ENCODE peak calls at places on chromosomes 5 and 9, in eight cellular contexts. One of them, this sample, is unnamed.

GRCh38 chr5:1821862-1822261 is 20.7 kb downstream of the NDUFS6 start:
- DNase-seq in GM12878: no peak
- DNase-seq in transverse colon: no peak
- DNase-seq in GM12892: no peak
- DNase-seq in HepG2: no peak
- DNase-seq in stomach: no peak
- DNase-seq in breast epithelium: no peak
- DNase-seq in prostate gland: no peak
- DNase-seq in this sample: no peak

GRCh38 chr5:23450187-23450586 is 57.2 kb upstream of the PRDM9 start:
- DNase-seq in GM12878: no peak
- DNase-seq in transverse colon: no peak
- DNase-seq in GM12892: no peak
- DNase-seq in HepG2: no peak
- DNase-seq in stomach: no peak
- DNase-seq in breast epithelium: no peak
- DNase-seq in prostate gland: no peak
- DNase-seq in this sample: no peak

GRCh38 chr5:15037247-15037908 is 165.8 kb upstream of the ANKH start:
- DNase-seq in GM12878: no peak
- DNase-seq in transverse colon: no peak
- DNase-seq in GM12892: no peak
- DNase-seq in HepG2: no peak
- DNase-seq in stomach: no peak
- DNase-seq in breast epithelium: no peak
- DNase-seq in prostate gland: no peak
- DNase-seq in this sample: no peak

GRCh38 chr9:27675354-27675753 is 102.1 kb upstream of the C9orf72 start:
- DNase-seq in GM12878: no peak
- DNase-seq in transverse colon: no peak
- DNase-seq in GM12892: no peak
- DNase-seq in HepG2: no peak
- DNase-seq in stomach: no peak
- DNase-seq in breast epithelium: no peak
- DNase-seq in prostate gland: no peak
- DNase-seq in this sample: no peak

GRCh38 chr9:69573666-69574456 is 98.3 kb downstream of the APBA1 start:
- DNase-seq in GM12878: no peak
- DNase-seq in transverse colon: no peak
- DNase-seq in GM12892: no peak
- DNase-seq in HepG2: no peak
- DNase-seq in stomach: no peak
- DNase-seq in breast epithelium: no peak
- DNase-seq in prostate gland: no peak
- DNase-seq in this sample: no peak

GRCh38 chr5:146345578-146346366 is 7.1 kb downstream of the POU4F3 start:
- DNase-seq in GM12878: no peak
- DNase-seq in transverse colon: no peak
- DNase-seq in GM12892: no peak
- DNase-seq in HepG2: no peak
- DNase-seq in stomach: no peak
- DNase-seq in breast epithelium: no peak
- DNase-seq in prostate gland: no peak
- DNase-seq in this sample: no peak

GRCh38 chr5:87069311-87069710 is 198.4 kb upstream of the RASA1 start:
- DNase-seq in GM12878: no peak
- DNase-seq in transverse colon: no peak
- DNase-seq in GM12892: no peak
- DNase-seq in HepG2: no peak
- DNase-seq in stomach: no peak
- DNase-seq in breast epithelium: no peak
- DNase-seq in prostate gland: no peak
- DNase-seq in this sample: no peak

GRCh38 chr5:132746592-132747063 is 598 bp upstream of the CCNI2 start:
- DNase-seq in GM12878: no peak
- DNase-seq in transverse colon: peak
- DNase-seq in GM12892: no peak
- DNase-seq in HepG2: no peak
- DNase-seq in stomach: peak
- DNase-seq in breast epithelium: no peak
- DNase-seq in prostate gland: peak
- DNase-seq in this sample: no peak

GRCh38 chr5:140420226-140420570 is 18.6 kb downstream of the ANKHD1 start:
- DNase-seq in GM12878: no peak
- DNase-seq in transverse colon: no peak
- DNase-seq in GM12892: no peak
- DNase-seq in HepG2: no peak
- DNase-seq in stomach: no peak
- DNase-seq in breast epithelium: no peak
- DNase-seq in prostate gland: no peak
- DNase-seq in this sample: no peak

GRCh38 chr9:93824386-93825294 is 130.5 kb downstream of the BARX1 start:
- DNase-seq in GM12878: no peak
- DNase-seq in transverse colon: no peak
- DNase-seq in GM12892: no peak
- DNase-seq in HepG2: no peak
- DNase-seq in stomach: no peak
- DNase-seq in breast epithelium: no peak
- DNase-seq in prostate gland: no peak
- DNase-seq in this sample: no peak

GRCh38 chr5:172766287-172767104 is 4.5 kb downstream of the DUSP1 start:
- DNase-seq in GM12878: no peak
- DNase-seq in transverse colon: peak
- DNase-seq in GM12892: no peak
- DNase-seq in HepG2: peak
- DNase-seq in stomach: peak
- DNase-seq in breast epithelium: peak
- DNase-seq in prostate gland: peak
- DNase-seq in this sample: no peak

GRCh38 chr5:9653811-9654210 is 23.7 kb upstream of the TAS2R1 start:
- DNase-seq in GM12878: no peak
- DNase-seq in transverse colon: no peak
- DNase-seq in GM12892: peak
- DNase-seq in HepG2: no peak
- DNase-seq in stomach: peak
- DNase-seq in breast epithelium: no peak
- DNase-seq in prostate gland: peak
- DNase-seq in this sample: no peak

GRCh38 chr9:83039303-83039702 is 23.6 kb downstream of the RASEF start:
- DNase-seq in GM12878: no peak
- DNase-seq in transverse colon: no peak
- DNase-seq in GM12892: no peak
- DNase-seq in HepG2: no peak
- DNase-seq in stomach: no peak
- DNase-seq in breast epithelium: no peak
- DNase-seq in prostate gland: no peak
- DNase-seq in this sample: no peak

GRCh38 chr5:84218546-84218945 is 166.1 kb downstream of the EDIL3 start:
- DNase-seq in GM12878: no peak
- DNase-seq in transverse colon: no peak
- DNase-seq in GM12892: no peak
- DNase-seq in HepG2: no peak
- DNase-seq in stomach: no peak
- DNase-seq in breast epithelium: no peak
- DNase-seq in prostate gland: no peak
- DNase-seq in this sample: no peak

GRCh38 chr5:111076076-111076475 is 4.6 kb downstream of the TSLP start:
- DNase-seq in GM12878: no peak
- DNase-seq in transverse colon: no peak
- DNase-seq in GM12892: no peak
- DNase-seq in HepG2: no peak
- DNase-seq in stomach: no peak
- DNase-seq in breast epithelium: no peak
- DNase-seq in prostate gland: no peak
- DNase-seq in this sample: no peak

GRCh38 chr9:84511651-84512050 is 157.9 kb upstream of the NTRK2 start:
- DNase-seq in GM12878: no peak
- DNase-seq in transverse colon: no peak
- DNase-seq in GM12892: no peak
- DNase-seq in HepG2: no peak
- DNase-seq in stomach: no peak
- DNase-seq in breast epithelium: no peak
- DNase-seq in prostate gland: no peak
- DNase-seq in this sample: no peak

GRCh38 chr5:43973318-43973717 is 370.3 kb downstream of the NNT start:
- DNase-seq in GM12878: no peak
- DNase-seq in transverse colon: no peak
- DNase-seq in GM12892: no peak
- DNase-seq in HepG2: peak
- DNase-seq in stomach: no peak
- DNase-seq in breast epithelium: no peak
- DNase-seq in prostate gland: no peak
- DNase-seq in this sample: no peak

GRCh38 chr5:125408582-125409069 is 662.2 kb upstream of the ZNF608 start:
- DNase-seq in GM12878: no peak
- DNase-seq in transverse colon: peak
- DNase-seq in GM12892: no peak
- DNase-seq in HepG2: no peak
- DNase-seq in stomach: no peak
- DNase-seq in breast epithelium: no peak
- DNase-seq in prostate gland: no peak
- DNase-seq in this sample: no peak

GRCh38 chr5:142800776-142801494 is 30.8 kb downstream of the ARHGAP26 start:
- DNase-seq in GM12878: peak
- DNase-seq in transverse colon: no peak
- DNase-seq in GM12892: no peak
- DNase-seq in HepG2: no peak
- DNase-seq in stomach: no peak
- DNase-seq in breast epithelium: no peak
- DNase-seq in prostate gland: no peak
- DNase-seq in this sample: no peak

DNA sequence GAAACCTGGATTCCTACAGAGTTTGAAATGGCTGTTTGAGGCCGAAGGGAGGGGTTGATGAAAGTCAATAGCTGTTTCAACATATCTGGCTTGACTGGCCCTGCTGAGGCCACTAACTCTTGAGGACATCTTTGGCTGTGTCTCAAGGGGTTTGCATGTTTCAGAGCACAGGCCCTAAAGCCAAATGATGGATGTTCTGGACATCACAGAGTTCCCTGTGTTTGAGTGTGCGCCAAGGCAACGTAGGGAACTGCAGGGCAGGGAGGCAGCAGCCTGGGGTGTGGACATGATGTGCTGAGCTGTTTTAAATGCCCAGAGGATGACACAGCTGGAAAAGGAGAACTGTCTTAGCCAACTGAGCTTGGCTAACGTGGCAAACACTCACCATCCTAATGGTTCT is 89.6 kb downstream of the RAPGEF1 start:
- DNase-seq in GM12878: no peak
- DNase-seq in transverse colon: no peak
- DNase-seq in GM12892: no peak
- DNase-seq in HepG2: no peak
- DNase-seq in stomach: no peak
- DNase-seq in breast epithelium: no peak
- DNase-seq in prostate gland: no peak
- DNase-seq in this sample: no peak
- TF ChIP-seq POLR2AphosphoS5 in GM12878: no peak
- TF ChIP-seq POLR2AphosphoS5 in transverse colon: no peak
- TF ChIP-seq POLR2AphosphoS5 in GM12892: no peak
- TF ChIP-seq POLR2AphosphoS5 in HepG2: no peak
- TF ChIP-seq POLR2AphosphoS5 in stomach: no peak
- TF ChIP-seq POLR2AphosphoS5 in breast epithelium: no peak
- TF ChIP-seq POLR2AphosphoS5 in prostate gland: no peak
- TF ChIP-seq POLR2AphosphoS5 in this sample: no peak

GRCh38 chr9:130857864-130858730 is 23.0 kb downstream of the ABL1 start:
- DNase-seq in GM12878: no peak
- DNase-seq in transverse colon: peak
- DNase-seq in GM12892: no peak
- DNase-seq in HepG2: no peak
- DNase-seq in stomach: no peak
- DNase-seq in breast epithelium: no peak
- DNase-seq in prostate gland: no peak
- DNase-seq in this sample: no peak
- TF ChIP-seq POLR2A in GM12878: no peak
- TF ChIP-seq POLR2A in transverse colon: no peak
- TF ChIP-seq POLR2A in GM12892: no peak
- TF ChIP-seq POLR2A in HepG2: no peak
- TF ChIP-seq POLR2A in stomach: no peak
- TF ChIP-seq POLR2A in breast epithelium: no peak
- TF ChIP-seq POLR2A in prostate gland: no peak
- TF ChIP-seq POLR2A in this sample: no peak

GRCh38 chr5:155480731-155481131 is 467.2 kb downstream of the KIF4B start:
- DNase-seq in GM12878: no peak
- DNase-seq in transverse colon: no peak
- DNase-seq in GM12892: no peak
- DNase-seq in HepG2: no peak
- DNase-seq in stomach: no peak
- DNase-seq in breast epithelium: no peak
- DNase-seq in prostate gland: no peak
- DNase-seq in this sample: no peak

GRCh38 chr5:155481182-155481581 is 467.6 kb downstream of the KIF4B start:
- DNase-seq in GM12878: no peak
- DNase-seq in transverse colon: no peak
- DNase-seq in GM12892: no peak
- DNase-seq in HepG2: no peak
- DNase-seq in stomach: no peak
- DNase-seq in breast epithelium: no peak
- DNase-seq in prostate gland: no peak
- DNase-seq in this sample: no peak

GRCh38 chr5:155485344-155485743 is 471.8 kb downstream of the KIF4B start:
- DNase-seq in GM12878: no peak
- DNase-seq in transverse colon: no peak
- DNase-seq in GM12892: no peak
- DNase-seq in HepG2: no peak
- DNase-seq in stomach: no peak
- DNase-seq in breast epithelium: no peak
- DNase-seq in prostate gland: no peak
- DNase-seq in this sample: no peak

GRCh38 chr5:155482428-155482827 is 468.9 kb downstream of the KIF4B start:
- DNase-seq in GM12878: no peak
- DNase-seq in transverse colon: no peak
- DNase-seq in GM12892: no peak
- DNase-seq in HepG2: no peak
- DNase-seq in stomach: no peak
- DNase-seq in breast epithelium: no peak
- DNase-seq in prostate gland: no peak
- DNase-seq in this sample: no peak
- TF ChIP-seq POLR2AphosphoS5 in GM12878: no peak
- TF ChIP-seq POLR2AphosphoS5 in transverse colon: no peak
- TF ChIP-seq POLR2AphosphoS5 in GM12892: no peak
- TF ChIP-seq POLR2AphosphoS5 in HepG2: no peak
- TF ChIP-seq POLR2AphosphoS5 in stomach: no peak
- TF ChIP-seq POLR2AphosphoS5 in breast epithelium: no peak
- TF ChIP-seq POLR2AphosphoS5 in prostate gland: no peak
- TF ChIP-seq POLR2AphosphoS5 in this sample: no peak

GRCh38 chr5:76670508-76670907 is 45.4 kb upstream of the F2R start:
- DNase-seq in GM12878: no peak
- DNase-seq in transverse colon: no peak
- DNase-seq in GM12892: no peak
- DNase-seq in HepG2: no peak
- DNase-seq in stomach: no peak
- DNase-seq in breast epithelium: no peak
- DNase-seq in prostate gland: no peak
- DNase-seq in this sample: no peak
- TF ChIP-seq POLR2A in GM12878: no peak
- TF ChIP-seq POLR2A in transverse colon: no peak
- TF ChIP-seq POLR2A in GM12892: no peak
- TF ChIP-seq POLR2A in HepG2: no peak
- TF ChIP-seq POLR2A in stomach: no peak
- TF ChIP-seq POLR2A in breast epithelium: no peak
- TF ChIP-seq POLR2A in prostate gland: no peak
- TF ChIP-seq POLR2A in this sample: no peak